ENCODE peak calls at places on chromosomes 16 and 17, in nine cellular contexts. One of them, this sample, is unnamed.

GRCh38 chr17:44599298-44600175 is 42.3 kb downstream of the FZD2 start:
- DNase-seq in activated CD4-positive, alpha-beta T cell treated with anti-CD3 and anti-CD28 coated beads for 1 hour: no peak
- DNase-seq in HEK293T: no peak
- DNase-seq in glutamatergic neuron: no peak
- DNase-seq in WTC11: no peak
- DNase-seq in AG10803: peak
- DNase-seq in NCI-H774: no peak
- DNase-seq in WERI-Rb-1: peak
- DNase-seq in effector memory CD4-positive, alpha-beta T cell: no peak
- DNase-seq in this sample: peak

GRCh38 chr17:76544123-76544915 is 4.5 kb downstream of the PRCD start:
- DNase-seq in activated CD4-positive, alpha-beta T cell treated with anti-CD3 and anti-CD28 coated beads for 1 hour: no peak
- DNase-seq in HEK293T: no peak
- DNase-seq in glutamatergic neuron: peak
- DNase-seq in WTC11: no peak
- DNase-seq in AG10803: no peak
- DNase-seq in NCI-H774: no peak
- DNase-seq in WERI-Rb-1: no peak
- DNase-seq in effector memory CD4-positive, alpha-beta T cell: no peak
- DNase-seq in this sample: peak

GRCh38 chr16:67672306-67672705 is 5.7 kb downstream of the C16orf86 start:
- DNase-seq in activated CD4-positive, alpha-beta T cell treated with anti-CD3 and anti-CD28 coated beads for 1 hour: no peak
- DNase-seq in HEK293T: no peak
- DNase-seq in glutamatergic neuron: no peak
- DNase-seq in WTC11: no peak
- DNase-seq in AG10803: no peak
- DNase-seq in NCI-H774: no peak
- DNase-seq in WERI-Rb-1: no peak
- DNase-seq in effector memory CD4-positive, alpha-beta T cell: no peak
- DNase-seq in this sample: no peak

GRCh38 chr16:2278272-2278608 is 10.3 kb upstream of the RNPS1 start:
- DNase-seq in activated CD4-positive, alpha-beta T cell treated with anti-CD3 and anti-CD28 coated beads for 1 hour: no peak
- DNase-seq in HEK293T: no peak
- DNase-seq in glutamatergic neuron: no peak
- DNase-seq in WTC11: peak
- DNase-seq in AG10803: no peak
- DNase-seq in NCI-H774: no peak
- DNase-seq in WERI-Rb-1: peak
- DNase-seq in effector memory CD4-positive, alpha-beta T cell: no peak
- DNase-seq in this sample: no peak

GRCh38 chr16:81610144-81610842 is 165.7 kb downstream of the CMIP start:
- DNase-seq in activated CD4-positive, alpha-beta T cell treated with anti-CD3 and anti-CD28 coated beads for 1 hour: no peak
- DNase-seq in HEK293T: no peak
- DNase-seq in glutamatergic neuron: no peak
- DNase-seq in WTC11: no peak
- DNase-seq in AG10803: peak
- DNase-seq in NCI-H774: no peak
- DNase-seq in WERI-Rb-1: no peak
- DNase-seq in effector memory CD4-positive, alpha-beta T cell: no peak
- DNase-seq in this sample: peak

GRCh38 chr16:64304376-64304775 is 817.5 kb downstream of the CDH11 start:
- DNase-seq in activated CD4-positive, alpha-beta T cell treated with anti-CD3 and anti-CD28 coated beads for 1 hour: no peak
- DNase-seq in HEK293T: no peak
- DNase-seq in glutamatergic neuron: no peak
- DNase-seq in WTC11: no peak
- DNase-seq in AG10803: no peak
- DNase-seq in NCI-H774: peak
- DNase-seq in WERI-Rb-1: no peak
- DNase-seq in effector memory CD4-positive, alpha-beta T cell: no peak
- DNase-seq in this sample: no peak

GRCh38 chr17:7894226-7894625 is 5.6 kb downstream of the CHD3 start:
- DNase-seq in activated CD4-positive, alpha-beta T cell treated with anti-CD3 and anti-CD28 coated beads for 1 hour: no peak
- DNase-seq in HEK293T: no peak
- DNase-seq in glutamatergic neuron: no peak
- DNase-seq in WTC11: no peak
- DNase-seq in AG10803: no peak
- DNase-seq in NCI-H774: no peak
- DNase-seq in WERI-Rb-1: no peak
- DNase-seq in effector memory CD4-positive, alpha-beta T cell: no peak
- DNase-seq in this sample: no peak

GRCh38 chr16:6018848-6019489 is 921.4 kb upstream of the EEF2KMT start:
- DNase-seq in activated CD4-positive, alpha-beta T cell treated with anti-CD3 and anti-CD28 coated beads for 1 hour: no peak
- DNase-seq in HEK293T: no peak
- DNase-seq in glutamatergic neuron: peak
- DNase-seq in WTC11: no peak
- DNase-seq in AG10803: no peak
- DNase-seq in NCI-H774: no peak
- DNase-seq in WERI-Rb-1: peak
- DNase-seq in effector memory CD4-positive, alpha-beta T cell: no peak
- DNase-seq in this sample: peak

GRCh38 chr17:42387221-42387657 is 1.0 kb downstream of the STAT3 start:
- DNase-seq in activated CD4-positive, alpha-beta T cell treated with anti-CD3 and anti-CD28 coated beads for 1 hour: no peak
- DNase-seq in HEK293T: no peak
- DNase-seq in glutamatergic neuron: no peak
- DNase-seq in WTC11: no peak
- DNase-seq in AG10803: peak
- DNase-seq in NCI-H774: peak
- DNase-seq in WERI-Rb-1: no peak
- DNase-seq in effector memory CD4-positive, alpha-beta T cell: no peak
- DNase-seq in this sample: no peak

GRCh38 chr17:44916781-44917241 is 1.5 kb upstream of the GFAP start:
- DNase-seq in activated CD4-positive, alpha-beta T cell treated with anti-CD3 and anti-CD28 coated beads for 1 hour: no peak
- DNase-seq in HEK293T: no peak
- DNase-seq in glutamatergic neuron: no peak
- DNase-seq in WTC11: no peak
- DNase-seq in AG10803: peak
- DNase-seq in NCI-H774: no peak
- DNase-seq in WERI-Rb-1: no peak
- DNase-seq in effector memory CD4-positive, alpha-beta T cell: no peak
- DNase-seq in this sample: no peak

GRCh38 chr17:20999044-20999573 is 43.7 kb downstream of the USP22 start:
- DNase-seq in activated CD4-positive, alpha-beta T cell treated with anti-CD3 and anti-CD28 coated beads for 1 hour: no peak
- DNase-seq in HEK293T: no peak
- DNase-seq in glutamatergic neuron: no peak
- DNase-seq in WTC11: no peak
- DNase-seq in AG10803: peak
- DNase-seq in NCI-H774: no peak
- DNase-seq in WERI-Rb-1: no peak
- DNase-seq in effector memory CD4-positive, alpha-beta T cell: no peak
- DNase-seq in this sample: no peak

GRCh38 chr17:38577244-38577643 is 28.5 kb downstream of the SRCIN1 start:
- DNase-seq in activated CD4-positive, alpha-beta T cell treated with anti-CD3 and anti-CD28 coated beads for 1 hour: no peak
- DNase-seq in HEK293T: no peak
- DNase-seq in glutamatergic neuron: no peak
- DNase-seq in WTC11: no peak
- DNase-seq in AG10803: no peak
- DNase-seq in NCI-H774: no peak
- DNase-seq in WERI-Rb-1: no peak
- DNase-seq in effector memory CD4-positive, alpha-beta T cell: no peak
- DNase-seq in this sample: no peak

GRCh38 chr17:5126719-5127488 is 11.1 kb downstream of the USP6 start:
- DNase-seq in activated CD4-positive, alpha-beta T cell treated with anti-CD3 and anti-CD28 coated beads for 1 hour: no peak
- DNase-seq in HEK293T: no peak
- DNase-seq in glutamatergic neuron: no peak
- DNase-seq in WTC11: no peak
- DNase-seq in AG10803: no peak
- DNase-seq in NCI-H774: no peak
- DNase-seq in WERI-Rb-1: no peak
- DNase-seq in effector memory CD4-positive, alpha-beta T cell: no peak
- DNase-seq in this sample: no peak

GRCh38 chr17:21815352-21816063 is 123.2 kb downstream of the KCNJ18 start:
- DNase-seq in activated CD4-positive, alpha-beta T cell treated with anti-CD3 and anti-CD28 coated beads for 1 hour: no peak
- DNase-seq in HEK293T: no peak
- DNase-seq in glutamatergic neuron: no peak
- DNase-seq in WTC11: no peak
- DNase-seq in AG10803: no peak
- DNase-seq in NCI-H774: no peak
- DNase-seq in WERI-Rb-1: no peak
- DNase-seq in effector memory CD4-positive, alpha-beta T cell: no peak
- DNase-seq in this sample: no peak

GRCh38 chr16:53904533-53904932 is 200.6 kb downstream of the FTO start:
- DNase-seq in activated CD4-positive, alpha-beta T cell treated with anti-CD3 and anti-CD28 coated beads for 1 hour: no peak
- DNase-seq in HEK293T: no peak
- DNase-seq in glutamatergic neuron: no peak
- DNase-seq in WTC11: no peak
- DNase-seq in AG10803: no peak
- DNase-seq in NCI-H774: no peak
- DNase-seq in WERI-Rb-1: no peak
- DNase-seq in effector memory CD4-positive, alpha-beta T cell: no peak
- DNase-seq in this sample: peak

GRCh38 chr16:47258874-47259461 is 115.2 kb upstream of the NETO2 start:
- DNase-seq in activated CD4-positive, alpha-beta T cell treated with anti-CD3 and anti-CD28 coated beads for 1 hour: no peak
- DNase-seq in HEK293T: peak
- DNase-seq in glutamatergic neuron: peak
- DNase-seq in WTC11: peak
- DNase-seq in AG10803: peak
- DNase-seq in NCI-H774: no peak
- DNase-seq in WERI-Rb-1: no peak
- DNase-seq in effector memory CD4-positive, alpha-beta T cell: no peak
- DNase-seq in this sample: no peak

GRCh38 chr16:35751191-35751941 is 2292.0 kb downstream of the TP53TG3F start:
- DNase-seq in activated CD4-positive, alpha-beta T cell treated with anti-CD3 and anti-CD28 coated beads for 1 hour: no peak
- DNase-seq in HEK293T: no peak
- DNase-seq in glutamatergic neuron: no peak
- DNase-seq in WTC11: no peak
- DNase-seq in AG10803: no peak
- DNase-seq in NCI-H774: no peak
- DNase-seq in WERI-Rb-1: no peak
- DNase-seq in effector memory CD4-positive, alpha-beta T cell: no peak
- DNase-seq in this sample: no peak

GRCh38 chr17:68288375-68288774 is 2.6 kb downstream of the SLC16A6 start:
- DNase-seq in activated CD4-positive, alpha-beta T cell treated with anti-CD3 and anti-CD28 coated beads for 1 hour: no peak
- DNase-seq in HEK293T: no peak
- DNase-seq in glutamatergic neuron: no peak
- DNase-seq in WTC11: no peak
- DNase-seq in AG10803: no peak
- DNase-seq in NCI-H774: no peak
- DNase-seq in WERI-Rb-1: no peak
- DNase-seq in effector memory CD4-positive, alpha-beta T cell: no peak
- DNase-seq in this sample: no peak

GRCh38 chr16:11175106-11175795 is 80.8 kb downstream of the SOCS1 start:
- DNase-seq in activated CD4-positive, alpha-beta T cell treated with anti-CD3 and anti-CD28 coated beads for 1 hour: no peak
- DNase-seq in HEK293T: no peak
- DNase-seq in glutamatergic neuron: no peak
- DNase-seq in WTC11: no peak
- DNase-seq in AG10803: no peak
- DNase-seq in NCI-H774: no peak
- DNase-seq in WERI-Rb-1: no peak
- DNase-seq in effector memory CD4-positive, alpha-beta T cell: no peak
- DNase-seq in this sample: no peak

GRCh38 chr17:82000803-82001649 is 21.7 kb downstream of the CENPX start:
- DNase-seq in activated CD4-positive, alpha-beta T cell treated with anti-CD3 and anti-CD28 coated beads for 1 hour: no peak
- DNase-seq in HEK293T: no peak
- DNase-seq in glutamatergic neuron: peak
- DNase-seq in WTC11: no peak
- DNase-seq in AG10803: no peak
- DNase-seq in NCI-H774: no peak
- DNase-seq in WERI-Rb-1: peak
- DNase-seq in effector memory CD4-positive, alpha-beta T cell: no peak
- DNase-seq in this sample: peak

GRCh38 chr17:61345081-61345480 is 54.6 kb upstream of the TBX2 start:
- DNase-seq in activated CD4-positive, alpha-beta T cell treated with anti-CD3 and anti-CD28 coated beads for 1 hour: no peak
- DNase-seq in HEK293T: no peak
- DNase-seq in glutamatergic neuron: no peak
- DNase-seq in WTC11: no peak
- DNase-seq in AG10803: no peak
- DNase-seq in NCI-H774: no peak
- DNase-seq in WERI-Rb-1: no peak
- DNase-seq in effector memory CD4-positive, alpha-beta T cell: no peak
- DNase-seq in this sample: peak

GRCh38 chr16:75256871-75257343 is 5.5 kb upstream of the BCAR1 start:
- DNase-seq in activated CD4-positive, alpha-beta T cell treated with anti-CD3 and anti-CD28 coated beads for 1 hour: no peak
- DNase-seq in HEK293T: no peak
- DNase-seq in glutamatergic neuron: peak
- DNase-seq in WTC11: peak
- DNase-seq in AG10803: peak
- DNase-seq in NCI-H774: no peak
- DNase-seq in WERI-Rb-1: peak
- DNase-seq in effector memory CD4-positive, alpha-beta T cell: no peak
- DNase-seq in this sample: peak

GRCh38 chr16:83980794-83981193 is 12.8 kb downstream of the NECAB2 start:
- DNase-seq in activated CD4-positive, alpha-beta T cell treated with anti-CD3 and anti-CD28 coated beads for 1 hour: no peak
- DNase-seq in HEK293T: no peak
- DNase-seq in glutamatergic neuron: no peak
- DNase-seq in WTC11: no peak
- DNase-seq in AG10803: no peak
- DNase-seq in NCI-H774: no peak
- DNase-seq in WERI-Rb-1: no peak
- DNase-seq in effector memory CD4-positive, alpha-beta T cell: no peak
- DNase-seq in this sample: no peak

GRCh38 chr16:70331588-70332358 is 14.9 kb upstream of the DDX19A start:
- DNase-seq in activated CD4-positive, alpha-beta T cell treated with anti-CD3 and anti-CD28 coated beads for 1 hour: no peak
- DNase-seq in HEK293T: no peak
- DNase-seq in glutamatergic neuron: peak
- DNase-seq in WTC11: peak
- DNase-seq in AG10803: no peak
- DNase-seq in NCI-H774: no peak
- DNase-seq in WERI-Rb-1: peak
- DNase-seq in effector memory CD4-positive, alpha-beta T cell: no peak
- DNase-seq in this sample: no peak